ENCODE peak calls at places on chromosomes 11 and 22, in nine cellular contexts. A, D, Z, L, K, T, R, X and S are unnamed samples.

GRCh38 chr11:40129276-40129675 is 1330.2 kb downstream of the LRRC4C start:
- DNase-seq in X (no peak), D (no peak), T (no peak), L (no peak), Z (peak; percentile 25), A (no peak), R (no peak), K (no peak), S (no peak)

GRCh38 chr11:73758451-73758850 is 2.4 kb downstream of the RAB6A start:
- DNase-seq in D (no peak), T (no peak), R (no peak), A (no peak), K (no peak), L (no peak), Z (no peak), X (no peak), S (no peak)

GRCh38 chr11:123183391-123184099 is 11.5 kb downstream of the CLMP start:
- DNase-seq in L (no peak), D (no peak), K (no peak), T (no peak), R (no peak), X (no peak), Z (no peak), A (no peak), S (no peak)

GRCh38 chr11:92797874-92798273 is 171.6 kb upstream of the MTNR1B start:
- DNase-seq in K (no peak), T (no peak), D (no peak), A (no peak), Z (no peak), R (no peak), L (no peak), X (no peak), S (no peak)

GRCh38 chr11:12827929-12828812 is 153.9 kb downstream of the TEAD1 start:
- DNase-seq in A (no peak), K (peak; percentile 57), T (peak; percentile 59), Z (peak; percentile 31), L (no peak), D (peak; percentile 67), R (no peak), X (no peak), S (peak; percentile 39)

GRCh38 chr11:35111171-35112055 is 27.6 kb upstream of the CD44 start:
- DNase-seq in L (no peak), A (no peak), T (no peak), R (no peak), D (peak; percentile 28), X (no peak), Z (peak; percentile 21), K (peak; percentile 31), S (no peak)

GRCh38 chr11:10322830-10323792 is 18.2 kb downstream of the ADM start:
- DNase-seq in R (peak; percentile 56), X (no peak), A (peak; percentile 65), K (peak; percentile 65), L (peak; percentile 64), D (peak; percentile 64), Z (peak; percentile 74), T (peak; percentile 46), S (peak; percentile 30)

GRCh38 chr22:19884954-19885751 is 30.5 kb upstream of the GNB1L start:
- DNase-seq in A (no peak), K (no peak), T (no peak), L (no peak), X (no peak), Z (no peak), R (no peak), D (no peak), S (peak; percentile 11)

GRCh38 chr11:102320166-102320565 is 2.9 kb downstream of the BIRC3 start:
- DNase-seq in R (no peak), Z (no peak), X (no peak), A (no peak), T (no peak), L (no peak), D (no peak), K (no peak), S (no peak)

GRCh38 chr11:5620606-5621521 is 3.9 kb upstream of the TRIM34 start:
- DNase-seq in X (no peak), R (no peak), L (no peak), D (peak; percentile 30), A (peak; percentile 80), Z (no peak), T (peak; percentile 43), K (no peak), S (no peak)

GRCh38 chr22:31628362-31628761 is 33.7 kb downstream of the PISD start:
- DNase-seq in X (no peak), D (no peak), T (no peak), A (no peak), R (no peak), Z (no peak), K (no peak), L (no peak), S (no peak)

GRCh38 chr22:31629741-31630184 is 32.3 kb downstream of the PISD start:
- DNase-seq in T (no peak), R (no peak), D (no peak), K (no peak), L (no peak), X (no peak), Z (no peak), A (no peak), S (no peak)

GRCh38 chr22:31630331-31631329 is 31.4 kb downstream of the PISD start:
- DNase-seq in L (peak; percentile 78), T (peak; percentile 43), A (peak; percentile 61), Z (peak; percentile 90), D (peak; percentile 90), X (peak; percentile 88), R (peak; percentile 81), K (peak; percentile 81), S (peak; percentile 89)

GRCh38 chr22:31627223-31627731 is 34.7 kb downstream of the PISD start:
- DNase-seq in T (no peak), K (no peak), L (peak; percentile 55), R (no peak), D (no peak), X (no peak), Z (no peak), A (no peak), S (no peak)

GRCh38 chr22:31628969-31629723 is 32.9 kb downstream of the PISD start:
- DNase-seq in D (no peak), R (no peak), X (no peak), K (no peak), A (no peak), L (no peak), T (no peak), Z (no peak), S (no peak)
- TF ChIP-seq POLR2A in D (no peak), R (no peak), X (no peak), K (no peak), A (no peak), L (no peak), T (no peak), Z (no peak), S (no peak)

DNA sequence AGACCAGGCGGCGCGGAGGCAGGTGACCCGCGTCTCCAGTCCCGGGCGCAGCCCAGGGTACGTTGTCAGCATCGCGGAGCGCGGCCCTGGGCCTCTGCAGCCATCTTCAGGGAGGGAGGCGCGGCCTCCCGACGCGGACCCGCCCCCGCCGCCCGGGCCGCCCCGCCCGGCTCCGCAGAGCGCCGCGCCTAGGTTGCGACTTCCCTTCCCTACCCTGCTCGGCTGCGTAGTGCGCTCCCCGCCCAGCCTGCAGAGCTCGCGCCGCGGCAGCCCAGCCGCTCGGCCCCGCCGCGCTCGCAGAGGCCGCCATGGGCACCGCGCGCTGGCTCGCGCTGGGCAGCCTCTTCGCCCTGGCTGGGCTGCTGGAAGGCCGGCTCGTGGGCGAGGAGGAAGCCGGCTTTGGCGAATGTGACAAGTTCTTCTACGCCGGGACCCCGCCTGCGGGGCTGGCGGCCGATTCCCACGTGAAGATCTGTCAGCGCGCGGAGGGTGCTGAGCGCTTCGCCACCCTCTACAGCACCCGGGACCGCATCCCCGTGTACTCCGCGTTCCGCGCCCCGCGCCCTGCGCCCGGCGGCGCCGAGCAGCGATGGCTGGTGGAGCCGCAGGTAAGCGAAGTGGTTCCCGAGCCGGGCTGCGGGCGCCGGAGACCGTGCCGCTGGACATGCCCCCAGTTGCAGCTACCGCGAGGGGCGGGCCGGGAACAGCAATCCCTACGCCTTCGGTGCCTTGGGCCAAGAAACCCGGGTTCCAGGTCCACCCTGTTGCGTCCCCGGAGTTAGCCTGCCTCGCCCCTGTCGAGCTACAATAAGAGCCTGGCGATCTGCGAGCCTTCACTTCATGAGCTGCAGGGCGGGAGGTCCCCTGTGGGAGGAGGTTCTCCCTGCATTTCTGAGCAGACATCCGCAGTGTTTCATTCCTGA is at the start of gene ENDOD1:
- DNase-seq in K (peak; percentile 88), T (peak; percentile 80), D (peak; percentile 89), X (peak; percentile 83), Z (peak; percentile 87), R (peak; percentile 84), L (peak; percentile 77), A (peak; percentile 45), S (peak; percentile 88)
- TF ChIP-seq POLR2A in K (peak; percentile 22), T (peak; percentile 81), D (no peak), X (peak; percentile 40), Z (no peak), R (peak; percentile 91), L (peak; percentile 50), A (peak; percentile 74), S (peak; percentile 73)

GRCh38 chr11:64321533-64321932 is 3.6 kb downstream of the PRDX5 start:
- DNase-seq in X (no peak), K (peak; percentile 85), R (no peak), T (peak; percentile 86), A (no peak), D (no peak), Z (no peak), L (no peak), S (no peak)
- TF ChIP-seq POLR2A in X (no peak), K (peak; percentile 76), R (no peak), T (peak; percentile 70), A (no peak), D (no peak), Z (no peak), L (no peak), S (no peak)

GRCh38 chr11:14836106-14836492 is 55.9 kb downstream of the CYP2R1 start:
- DNase-seq in A (no peak), D (no peak), Z (no peak), X (no peak), R (no peak), K (no peak), T (no peak), L (no peak), S (no peak)

GRCh38 chr11:14835491-14836105 is 56.4 kb downstream of the CYP2R1 start:
- DNase-seq in L (no peak), K (no peak), D (no peak), R (no peak), X (no peak), T (no peak), A (no peak), Z (no peak), S (no peak)
- TF ChIP-seq POLR2A in L (no peak), K (no peak), D (no peak), R (no peak), X (no peak), T (no peak), A (no peak), Z (no peak), S (no peak)

GRCh38 chr11:57475191-57475590 is 14.9 kb downstream of the RTN4RL2 start:
- DNase-seq in D (no peak), X (no peak), Z (no peak), R (no peak), L (no peak), T (no peak), A (no peak), K (no peak), S (no peak)
- TF ChIP-seq POLR2A in D (no peak), X (no peak), Z (no peak), R (no peak), L (no peak), T (no peak), A (no peak), K (no peak), S (no peak)